ENCODE peak calls at places on chromosome 20, in five cellular contexts. W is CD4-positive, CD25-positive, alpha-beta regulatory T cell; V is caudate nucleus; D is left lung; C is fibroblast of lung. K is an unnamed sample.

GRCh38 chr20:48523191-48523757 is 304.5 kb downstream of the PREX1 start:
- DNase-seq in W (peak; percentile 18), V (no peak), D (no peak), C (peak; percentile 57), K (no peak)

GRCh38 chr20:63183422-63184146 is 32.3 kb downstream of the YTHDF1 start:
- DNase-seq in W (peak; percentile 32), V (no peak), D (no peak), C (peak; percentile 17), K (peak; percentile 62)

GRCh38 chr20:50459124-50459918 is 50.9 kb upstream of the PTPN1 start:
- DNase-seq in W (no peak), V (no peak), D (no peak), C (no peak), K (no peak)

GRCh38 chr20:54234991-54235390 is 27.1 kb downstream of the PFDN4 start:
- DNase-seq in W (no peak), V (no peak), D (no peak), C (no peak), K (no peak)

GRCh38 chr20:829531-829930 is 4.0 kb upstream of the FAM110A start:
- DNase-seq in W (no peak), V (no peak), D (no peak), C (no peak), K (no peak)

GRCh38 chr20:63551068-63551467 is 2.9 kb upstream of the FNDC11 start:
- DNase-seq in W (no peak), V (no peak), D (no peak), C (no peak), K (no peak)

GRCh38 chr20:53448426-53448825 is 145.2 kb downstream of the ZNF217 start:
- DNase-seq in W (no peak), V (no peak), D (no peak), C (no peak), K (no peak)

GRCh38 chr20:19735446-19735845 is 22.6 kb upstream of the RIN2 start:
- DNase-seq in W (no peak), V (peak; percentile 37), D (peak; percentile 58), C (peak; percentile 74), K (no peak)

GRCh38 chr20:45987108-45987780 is 15.2 kb upstream of the ZNF335 start:
- DNase-seq in W (peak; percentile 74), V (peak; percentile 25), D (peak; percentile 81), C (peak; percentile 37), K (peak; percentile 87)

DNA sequence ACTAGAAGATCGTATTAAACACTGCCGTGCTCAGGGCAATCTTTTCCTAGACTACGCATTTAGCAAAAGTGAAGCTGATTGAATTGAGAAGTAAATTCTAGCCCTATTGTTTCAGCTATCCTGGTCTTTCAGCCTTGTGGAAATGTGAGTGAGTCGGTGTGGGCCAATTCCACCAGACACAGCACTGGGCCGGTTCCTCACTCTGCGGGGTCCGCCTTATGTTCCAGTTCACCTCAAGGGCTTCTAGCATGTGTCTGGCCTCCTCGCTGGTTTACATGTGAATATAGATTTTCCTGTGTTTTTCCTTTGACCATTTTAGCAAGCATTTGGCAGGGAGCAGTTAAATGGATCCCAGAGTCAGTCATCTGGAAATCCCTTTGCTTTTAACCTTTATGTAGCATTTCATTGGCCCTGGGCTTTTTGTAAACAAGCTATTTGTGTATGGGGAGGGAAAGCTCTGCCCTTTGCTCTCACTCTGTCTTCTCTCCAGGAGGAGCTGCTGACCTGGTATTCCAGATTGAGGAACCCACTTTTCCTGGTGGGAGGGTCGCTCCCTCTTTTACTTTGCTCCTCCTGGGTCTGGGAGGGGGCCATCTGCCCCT is 12.4 kb upstream of the GTSF1L start:
- DNase-seq in W (no peak), V (no peak), D (no peak), C (no peak), K (no peak)
- H3K27ac ChIP-seq in W (no peak overlapping the region), V (no peak overlapping the region), D (no peak overlapping the region), C (no peak overlapping the region), K (no peak overlapping the region)

DNA sequence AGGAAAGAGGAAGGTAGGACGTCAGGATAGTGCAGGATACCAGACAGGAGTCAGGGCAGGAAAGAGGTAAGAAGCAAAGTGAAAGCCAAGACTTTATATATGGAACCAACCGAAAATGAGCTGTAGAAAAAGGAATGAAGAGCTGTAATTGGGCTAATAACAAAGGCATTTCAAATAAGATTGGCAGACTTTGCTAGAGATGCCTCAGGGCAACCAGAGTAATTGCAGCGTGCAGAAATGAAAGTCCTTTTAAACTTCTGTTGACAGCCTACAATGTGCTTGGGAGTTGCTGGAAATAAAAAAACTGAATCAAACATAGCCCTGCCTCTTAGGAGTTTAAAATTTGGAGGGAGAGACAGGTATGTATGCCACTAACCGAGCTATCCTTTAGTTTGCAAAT is 56.4 kb upstream of the NKX2-4 start:
- DNase-seq in W (no peak), V (no peak), D (no peak), C (no peak), K (no peak)
- H3K27ac ChIP-seq in W (no peak overlapping the region), V (no peak overlapping the region), D (no peak overlapping the region), C (no peak overlapping the region), K (no peak overlapping the region)

DNA sequence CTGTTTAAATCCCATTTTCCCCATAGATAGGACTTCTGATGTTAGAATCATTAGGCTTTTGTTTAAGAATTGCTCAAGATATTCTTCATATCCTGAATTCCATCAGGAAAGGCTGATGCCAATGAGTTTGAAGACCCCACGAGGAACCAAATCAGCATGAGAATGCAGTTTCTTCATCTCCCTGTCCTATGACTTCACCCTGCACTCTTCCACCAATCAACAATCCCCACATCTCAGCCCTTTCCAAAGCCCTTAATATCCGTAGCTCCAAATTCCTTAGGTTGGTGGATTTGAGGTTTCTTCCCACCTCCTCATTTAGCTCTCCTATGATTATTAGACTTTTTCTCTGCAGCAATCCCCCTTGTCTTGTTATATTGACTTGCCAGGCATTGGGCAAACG is 88.3 kb upstream of the PRND start:
- DNase-seq in W (no peak), V (no peak), D (no peak), C (no peak), K (no peak)
- H3K27ac ChIP-seq in W (no peak overlapping the region), V (no peak overlapping the region), D (no peak overlapping the region), C (no peak overlapping the region), K (no peak overlapping the region)

GRCh38 chr20:38452880-38453624 is 17.9 kb upstream of the SNHG17 start:
- DNase-seq in W (no peak), V (no peak), D (no peak), C (peak; percentile 59), K (no peak)
- H3K27ac ChIP-seq in W (no peak overlapping the region), V (peak overlapping the region; percentile 36), D (peak overlapping the region; percentile 50), C (no peak overlapping the region), K (peak overlapping the region; percentile 68)

GRCh38 chr20:47352332-47353223 is 3.9 kb downstream of the ZMYND8 start:
- DNase-seq in W (no peak), V (peak; percentile 77), D (no peak), C (no peak), K (peak; percentile 66)
- H3K27ac ChIP-seq in W (no peak overlapping the region), V (peak overlapping the region; percentile 100), D (peak overlapping the region; percentile 95), C (peak overlapping the region; percentile 30), K (peak overlapping the region; percentile 99)

GRCh38 chr20:37972256-37973058 is 60.8 kb downstream of the TTI1 start:
- DNase-seq in W (no peak), V (no peak), D (no peak), C (no peak), K (no peak)
- H3K27ac ChIP-seq in W (no peak overlapping the region), V (no peak overlapping the region), D (no peak overlapping the region), C (no peak overlapping the region), K (no peak overlapping the region)

GRCh38 chr20:1894471-1894950 is 696 bp upstream of the SIRPA start:
- DNase-seq in W (no peak), V (peak; percentile 77), D (no peak), C (peak; percentile 73), K (no peak)
- H3K27ac ChIP-seq in W (no peak overlapping the region), V (peak overlapping the region; percentile 96), D (peak overlapping the region; percentile 84), C (peak overlapping the region; percentile 51), K (peak overlapping the region; percentile 85)